ENCODE peak calls at places on chromosomes 13 and 19, in ten cellular contexts. D, X, I, M, U, F, L, G, C and T are unnamed samples.

GRCh38 chr19:35860818-35861639 is 4.3 kb downstream of the KIRREL2 start:
- DNase-seq in D (no peak), X (peak), I (no peak), M (no peak), U (no peak), F (peak), L (no peak), G (peak), C (no peak), T (peak)

GRCh38 chr13:58960909-58961308 is 1202.8 kb downstream of the DIAPH3 start:
- DNase-seq in D (no peak), X (peak), I (no peak), M (no peak), U (peak), F (no peak), L (no peak), G (peak), C (peak), T (peak)

GRCh38 chr19:1438933-1439358 is 750 bp downstream of the RPS15 start:
- DNase-seq in D (no peak), X (no peak), I (no peak), M (no peak), U (no peak), F (no peak), L (no peak), G (no peak), C (no peak), T (no peak)

GRCh38 chr13:111632906-111633305 is 312.5 kb downstream of the TEX29 start:
- DNase-seq in D (no peak), X (no peak), I (no peak), M (no peak), U (no peak), F (no peak), L (no peak), G (no peak), C (peak), T (peak)

GRCh38 chr19:57071414-57071813 is 48.4 kb upstream of the USP29 start:
- DNase-seq in D (no peak), X (no peak), I (no peak), M (no peak), U (no peak), F (no peak), L (no peak), G (no peak), C (no peak), T (peak)

GRCh38 chr13:112721198-112722104 is 31.6 kb downstream of the ATP11A start:
- DNase-seq in D (no peak), X (no peak), I (no peak), M (no peak), U (no peak), F (no peak), L (no peak), G (peak), C (no peak), T (no peak)

GRCh38 chr13:28338202-28338601 is 156.7 kb downstream of the FLT1 start:
- DNase-seq in D (no peak), X (no peak), I (no peak), M (no peak), U (peak), F (no peak), L (no peak), G (no peak), C (no peak), T (no peak)

GRCh38 chr19:2224754-2225349 is 11.3 kb downstream of the PLEKHJ1 start:
- DNase-seq in D (no peak), X (no peak), I (no peak), M (no peak), U (no peak), F (no peak), L (no peak), G (no peak), C (no peak), T (no peak)

GRCh38 chr19:42396248-42396541 is 6.1 kb upstream of the CNFN start:
- DNase-seq in D (no peak), X (peak), I (no peak), M (no peak), U (no peak), F (no peak), L (no peak), G (no peak), C (peak), T (no peak)

GRCh38 chr19:46944918-46945628 is 74.6 kb upstream of the NPAS1 start:
- DNase-seq in D (no peak), X (peak), I (peak), M (no peak), U (peak), F (peak), L (no peak), G (no peak), C (peak), T (peak)

GRCh38 chr19:2051771-2052704 is 994 bp upstream of the MKNK2 start:
- DNase-seq in D (no peak), X (peak), I (no peak), M (peak), U (no peak), F (no peak), L (no peak), G (no peak), C (no peak), T (no peak)

GRCh38 chr13:94585543-94586101 is 10.3 kb downstream of the TGDS start:
- DNase-seq in D (no peak), X (no peak), I (no peak), M (no peak), U (no peak), F (no peak), L (no peak), G (no peak), C (no peak), T (no peak)

GRCh38 chr13:40333238-40333637 is 333.2 kb downstream of the FOXO1 start:
- DNase-seq in D (no peak), X (no peak), I (no peak), M (no peak), U (no peak), F (no peak), L (peak), G (no peak), C (no peak), T (no peak)

GRCh38 chr13:30463820-30464495 is 1.8 kb downstream of the HMGB1 start:
- DNase-seq in D (peak), X (peak), I (peak), M (peak), U (peak), F (no peak), L (peak), G (peak), C (no peak), T (peak)

GRCh38 chr13:26681036-26681435 is 79.5 kb downstream of the GPR12 start:
- DNase-seq in D (no peak), X (no peak), I (no peak), M (no peak), U (no peak), F (no peak), L (no peak), G (no peak), C (no peak), T (no peak)

GRCh38 chr13:32225494-32225931 is 89.7 kb downstream of the ZAR1L start:
- DNase-seq in D (no peak), X (peak), I (peak), M (no peak), U (peak), F (no peak), L (no peak), G (no peak), C (no peak), T (peak)

GRCh38 chr13:37194428-37194861 is 89.0 kb upstream of the CSNK1A1L start:
- DNase-seq in D (no peak), X (peak), I (no peak), M (no peak), U (peak), F (no peak), L (no peak), G (no peak), C (no peak), T (no peak)

GRCh38 chr19:2540646-2541454 is 64.9 kb downstream of the GADD45B start:
- DNase-seq in D (no peak), X (peak), I (peak), M (no peak), U (peak), F (peak), L (peak), G (peak), C (no peak), T (peak)

GRCh38 chr19:10550336-10550735 is 6.6 kb downstream of the ATG4D start:
- DNase-seq in D (no peak), X (no peak), I (no peak), M (no peak), U (no peak), F (no peak), L (no peak), G (no peak), C (no peak), T (no peak)

GRCh38 chr19:7500811-7501450 is 12.1 kb upstream of the PEX11G start:
- DNase-seq in D (no peak), X (no peak), I (no peak), M (no peak), U (peak), F (peak), L (peak), G (peak), C (peak), T (peak)